ENCODE peak calls at places on chromosomes 11 and 22, in four cellular contexts. A, K, E and N are unnamed samples.

GRCh38 chr22:23282089-23282501 is 101.8 kb downstream of the BCR start:
- DNase-seq in A (peak; percentile 54), K (peak; percentile 36), E (peak; percentile 83), N (peak; percentile 73)

GRCh38 chr11:96338910-96339703 is 3.9 kb downstream of the MAML2 start:
- DNase-seq in A (peak; percentile 35), K (peak; percentile 46), E (peak; percentile 37), N (peak; percentile 58)

GRCh38 chr22:17109976-17110375 is 11.2 kb downstream of the TMEM121B start:
- DNase-seq in A (no peak), K (no peak), E (no peak), N (no peak)

GRCh38 chr22:37747090-37747714 is 50.4 kb downstream of the TRIOBP start:
- DNase-seq in A (no peak), K (peak; percentile 57), E (peak; percentile 6), N (peak; percentile 50)

GRCh38 chr11:16818284-16818683 is 79.8 kb downstream of the C11orf58 start:
- DNase-seq in A (no peak), K (no peak), E (no peak), N (no peak)

GRCh38 chr11:130381317-130381716 is 47.1 kb downstream of the ADAMTS8 start:
- DNase-seq in A (no peak), K (no peak), E (no peak), N (no peak)

GRCh38 chr11:12794556-12795230 is 120.5 kb downstream of the TEAD1 start:
- DNase-seq in A (no peak), K (no peak), E (no peak), N (no peak)

GRCh38 chr11:2767751-2768150 is 68.0 kb upstream of the KCNQ1OT1 start:
- DNase-seq in A (no peak), K (no peak), E (no peak), N (no peak)

GRCh38 chr22:30270841-30271240 is 4.2 kb upstream of the OSM start:
- DNase-seq in A (peak; percentile 62), K (no peak), E (no peak), N (no peak)

GRCh38 chr11:12161137-12161536 is 50.7 kb downstream of the MICAL2 start:
- DNase-seq in A (no peak), K (no peak), E (peak; percentile 71), N (no peak)

GRCh38 chr11:70448983-70449567 is 50.7 kb downstream of the CTTN start:
- DNase-seq in A (no peak), K (no peak), E (no peak), N (no peak)

GRCh38 chr11:73135346-73136284 is 6.5 kb downstream of the FCHSD2 start:
- DNase-seq in A (no peak), K (no peak), E (no peak), N (no peak)

GRCh38 chr22:37802310-37803194 is 5.2 kb upstream of the GCAT start:
- DNase-seq in A (peak; percentile 66), K (no peak), E (peak; percentile 62), N (no peak)

GRCh38 chr11:34890812-34891211 is 25.4 kb downstream of the APIP start:
- DNase-seq in A (no peak), K (peak; percentile 21), E (peak; percentile 55), N (peak; percentile 53)

GRCh38 chr11:123217897-123218296 is 22.8 kb upstream of the CLMP start:
- DNase-seq in A (no peak), K (no peak), E (no peak), N (no peak)

GRCh38 chr11:77784572-77784971 is 36.0 kb downstream of the RSF1 start:
- DNase-seq in A (no peak), K (no peak), E (no peak), N (no peak)

GRCh38 chr11:68542617-68543016 is 82.1 kb downstream of the PPP6R3 start:
- DNase-seq in A (no peak), K (peak; percentile 88), E (peak; percentile 15), N (peak; percentile 53)

GRCh38 chr11:15629690-15630321 is 515.1 kb downstream of the INSC start:
- DNase-seq in A (no peak), K (no peak), E (no peak), N (no peak)

GRCh38 chr11:19970944-19971343 is 189.3 kb downstream of the DBX1 start:
- DNase-seq in A (no peak), K (no peak), E (no peak), N (no peak)

GRCh38 chr22:36369922-36370781 is 17.6 kb downstream of the MYH9 start:
- DNase-seq in A (no peak), K (peak; percentile 59), E (peak; percentile 62), N (peak; percentile 52)

GRCh38 chr22:30422481-30423295 is 2.9 kb upstream of the MTFP1 start:
- DNase-seq in A (peak; percentile 31), K (peak; percentile 94), E (peak; percentile 93), N (peak; percentile 99)

GRCh38 chr11:19632435-19632834 is 80.2 kb upstream of the NAV2 start:
- DNase-seq in A (no peak), K (peak; percentile 69), E (peak; percentile 66), N (peak; percentile 70)

GRCh38 chr22:24952837-24953293 is 349 bp downstream of the KIAA1671 start:
- DNase-seq in A (peak; percentile 52), K (peak; percentile 43), E (peak; percentile 66), N (peak; percentile 38)

GRCh38 chr11:48109046-48109666 is 107.5 kb upstream of the OR4B1 start:
- DNase-seq in A (no peak), K (peak; percentile 66), E (peak; percentile 59), N (peak; percentile 52)

GRCh38 chr11:12110714-12111481 is 508 bp downstream of the MICAL2 start:
- DNase-seq in A (peak; percentile 41), K (no peak), E (no peak), N (no peak)

GRCh38 chr22:22578702-22579424 is 19.8 kb upstream of the PRAME start:
- DNase-seq in A (peak; percentile 28), K (peak; percentile 5), E (peak; percentile 63), N (peak; percentile 67)

GRCh38 chr11:73154178-73154577 is 12.1 kb upstream of the FCHSD2 start:
- DNase-seq in A (no peak), K (no peak), E (no peak), N (no peak)

GRCh38 chr11:113644605-113645004 is 61.5 kb downstream of the TMPRSS5 start:
- DNase-seq in A (no peak), K (no peak), E (no peak), N (no peak)

GRCh38 chr22:47372111-47372581 is 609.7 kb downstream of the TBC1D22A start:
- DNase-seq in A (no peak), K (no peak), E (no peak), N (no peak)

GRCh38 chr11:126061707-126062678 is 673 bp downstream of the CDON start:
- DNase-seq in A (no peak), K (no peak), E (peak; percentile 64), N (peak; percentile 58)

GRCh38 chr11:60718524-60719316 is 5.8 kb upstream of the MS4A18 start:
- DNase-seq in A (no peak), K (no peak), E (no peak), N (no peak)

GRCh38 chr11:124581817-124582216 is 12.0 kb downstream of the OR8A1 start:
- DNase-seq in A (no peak), K (no peak), E (peak; percentile 7), N (peak; percentile 1)

GRCh38 chr11:76605338-76606074 is 65.0 kb downstream of the LRRC32 start:
- DNase-seq in A (no peak), K (no peak), E (no peak), N (no peak)

GRCh38 chr11:65423516-65424199 is 1.1 kb downstream of the NEAT1 start:
- DNase-seq in A (peak; percentile 25), K (peak; percentile 37), E (peak; percentile 57), N (peak; percentile 54)

GRCh38 chr11:67506426-67507032 is 1.4 kb upstream of the PITPNM1 start:
- DNase-seq in A (no peak), K (no peak), E (no peak), N (no peak)

GRCh38 chr11:131328843-131329242 is 41.6 kb upstream of the NTM start:
- DNase-seq in A (no peak), K (no peak), E (no peak), N (no peak)

GRCh38 chr22:23889620-23890019 is 4.6 kb upstream of the MIF start:
- DNase-seq in A (peak; percentile 43), K (no peak), E (no peak), N (no peak)

GRCh38 chr11:34929794-34930763 is 13.7 kb downstream of the PDHX start:
- DNase-seq in A (no peak), K (no peak), E (no peak), N (no peak)

GRCh38 chr11:94494200-94494545 is 389 bp downstream of the ANKRD49 start:
- DNase-seq in A (no peak), K (no peak), E (no peak), N (no peak)